ENCODE peak calls at places on chromosomes 7 and 10, in eight cellular contexts. P is naive thymus-derived CD4-positive, alpha-beta T cell; H is activated T-cell treated with anti-CD3 and anti-CD28 coated beads, Interleukin-2, amount 50 U/mL, for 72 hours; S is amniotic stem cell; Z is activated CD4-positive, alpha-beta T cell treated with anti-CD3 and anti-CD28 coated beads, Interleukin-2, amount 10 ng/mL, durations not matched to agents 7 days and 5 days; Q is nucleus accumbens; T is HFF-Myc; L is activated T-helper 1 cell treated with anti-CD3 and anti-CD28 coated beads, Interleukin-2, amount 50 U/mL, for 16 hours. C is an unnamed sample.

GRCh38 chr10:9038146-9038714 is 983.7 kb downstream of the GATA3 start:
- DNase-seq in P (no peak), H (no peak), S (no peak), Z (no peak), Q (no peak), T (no peak), L (no peak), C (no peak)

GRCh38 chr7:141646826-141647480 is 55.0 kb downstream of the DENND11 start:
- DNase-seq in P (no peak), H (no peak), S (no peak), Z (no peak), Q (no peak), T (no peak), L (no peak), C (no peak)

GRCh38 chr10:75358835-75359421 is 42.6 kb downstream of the ZNF503 start:
- DNase-seq in P (no peak), H (no peak), S (peak), Z (no peak), Q (no peak), T (no peak), L (no peak), C (no peak)

GRCh38 chr7:133315332-133316040 is 62.6 kb downstream of the EXOC4 start:
- DNase-seq in P (no peak), H (no peak), S (peak), Z (no peak), Q (no peak), T (no peak), L (no peak), C (no peak)

GRCh38 chr10:130020651-130021372 is 56.7 kb upstream of the EBF3 start:
- DNase-seq in P (no peak), H (no peak), S (no peak), Z (no peak), Q (no peak), T (no peak), L (no peak), C (no peak)

GRCh38 chr7:75984130-75985008 is 10.0 kb downstream of the TMEM120A start:
- DNase-seq in P (no peak), H (no peak), S (no peak), Z (no peak), Q (no peak), T (no peak), L (no peak), C (peak)

GRCh38 chr7:116087291-116087690 is 56.7 kb upstream of the TFEC start:
- DNase-seq in P (no peak), H (no peak), S (no peak), Z (no peak), Q (no peak), T (no peak), L (no peak), C (no peak)

GRCh38 chr10:33005322-33006282 is 47.6 kb upstream of the ITGB1 start:
- DNase-seq in P (no peak), H (peak), S (peak), Z (no peak), Q (no peak), T (peak), L (no peak), C (no peak)

GRCh38 chr10:84743483-84743882 is 415.1 kb downstream of the CCSER2 start:
- DNase-seq in P (no peak), H (no peak), S (no peak), Z (no peak), Q (no peak), T (no peak), L (no peak), C (no peak)

GRCh38 chr10:44071479-44071878 is 313.4 kb downstream of the CXCL12 start:
- DNase-seq in P (no peak), H (no peak), S (peak), Z (no peak), Q (no peak), T (peak), L (no peak), C (no peak)

GRCh38 chr7:127782075-127782474 is 130.1 kb downstream of the SND1 start:
- DNase-seq in P (no peak), H (no peak), S (no peak), Z (no peak), Q (no peak), T (no peak), L (no peak), C (no peak)